ENCODE peak calls at places on chromosome X, in eight cellular contexts. W, O, A, Y, I, E, J and K are unnamed samples.

GRCh38 chrX:114774691-114775090 is 190.8 kb downstream of the HTR2C start:
- DNase-seq in W (no peak), Y (no peak), I (peak; percentile 6), E (peak; percentile 71), A (no peak), O (no peak), J (no peak), K (no peak)

GRCh38 chrX:41491267-41492004 is 44.3 kb downstream of the NYX start:
- DNase-seq in A (no peak), I (peak; percentile 76), E (peak; percentile 75), W (no peak), Y (no peak), O (peak; percentile 16), J (no peak), K (no peak)

GRCh38 chrX:17788439-17788838 is 51.1 kb downstream of the SCML1 start:
- DNase-seq in O (peak; percentile 36), W (peak; percentile 18), I (peak; percentile 74), J (no peak), Y (no peak), E (peak; percentile 79), A (peak; percentile 19), K (peak; percentile 38)

GRCh38 chrX:83771664-83772063 is 89.3 kb upstream of the CYLC1 start:
- DNase-seq in I (peak; percentile 13), O (no peak), J (no peak), Y (no peak), A (no peak), W (no peak), E (peak; percentile 70), K (no peak)

GRCh38 chrX:65871671-65872311 is 168.1 kb downstream of the VSIG4 start:
- DNase-seq in W (no peak), A (no peak), E (peak; percentile 84), I (peak; percentile 74), Y (no peak), O (no peak), J (no peak), K (no peak)

GRCh38 chrX:51614353-51614752 is 4.4 kb downstream of the CENPVL3 start:
- DNase-seq in A (no peak), O (no peak), W (no peak), I (peak; percentile 61), E (peak; percentile 50), J (no peak), Y (no peak), K (no peak)

GRCh38 chrX:103919336-103919682 is 43.1 kb upstream of the TMSB15B start:
- DNase-seq in A (no peak), I (peak; percentile 58), E (no peak), W (no peak), Y (no peak), O (no peak), J (no peak), K (no peak)

GRCh38 chrX:20639115-20639514 is 372.4 kb upstream of the RPS6KA3 start:
- DNase-seq in W (no peak), J (no peak), A (no peak), Y (no peak), I (no peak), O (no peak), E (peak; percentile 46), K (no peak)

GRCh38 chrX:37330642-37331041 is 18.5 kb upstream of the PRRG1 start:
- DNase-seq in O (no peak), J (no peak), E (no peak), I (no peak), A (no peak), W (no peak), Y (no peak), K (no peak)

GRCh38 chrX:75301060-75301459 is 27.2 kb downstream of the UPRT start:
- DNase-seq in O (no peak), Y (no peak), E (no peak), I (no peak), W (no peak), A (no peak), J (no peak), K (no peak)

GRCh38 chrX:85922821-85923220 is 124.5 kb downstream of the CHM start:
- DNase-seq in E (no peak), W (no peak), Y (no peak), O (peak; percentile 13), J (no peak), A (no peak), I (peak; percentile 69), K (no peak)

GRCh38 chrX:144681501-144681900 is 565.8 kb upstream of the SPANXN1 start:
- DNase-seq in E (no peak), Y (no peak), J (no peak), A (no peak), I (peak; percentile 73), W (no peak), O (no peak), K (no peak)

GRCh38 chrX:50495616-50496015 is 25.0 kb upstream of the DGKK start:
- DNase-seq in O (no peak), J (peak; percentile 32), I (no peak), E (no peak), W (no peak), Y (no peak), A (peak; percentile 21), K (peak; percentile 23)

GRCh38 chrX:17521871-17522693 is 147.1 kb downstream of the NHS start:
- DNase-seq in I (peak; percentile 69), A (peak; percentile 16), E (peak; percentile 82), J (peak; percentile 22), Y (no peak), W (no peak), O (no peak), K (no peak)

GRCh38 chrX:102858826-102859627 is 78.0 kb upstream of the RAB40AL start:
- DNase-seq in Y (no peak), I (peak; percentile 8), O (no peak), J (no peak), A (no peak), E (peak; percentile 49), W (no peak), K (no peak)

GRCh38 chrX:13691845-13692334 is 3.0 kb downstream of the RAB9A start:
- DNase-seq in W (no peak), Y (no peak), I (no peak), A (no peak), J (no peak), O (no peak), E (no peak), K (no peak)

GRCh38 chrX:72368796-72369195 is 63.1 kb upstream of the CITED1 start:
- DNase-seq in E (no peak), O (peak; percentile 24), J (peak; percentile 20), I (no peak), A (peak; percentile 13), W (no peak), Y (no peak), K (no peak)

GRCh38 chrX:115940348-115940747 is 230.2 kb upstream of the AGTR2 start:
- DNase-seq in A (no peak), Y (no peak), E (no peak), O (no peak), J (no peak), W (no peak), I (no peak), K (no peak)

GRCh38 chrX:143633530-143634372 is 2.1 kb downstream of the SLITRK4 start:
- DNase-seq in Y (no peak), I (peak; percentile 17), A (peak; percentile 14), W (no peak), E (peak; percentile 66), J (no peak), O (no peak), K (no peak)

GRCh38 chrX:23554304-23554703 is 113.0 kb upstream of the PRDX4 start:
- DNase-seq in Y (no peak), W (no peak), O (no peak), E (no peak), I (peak; percentile 68), J (no peak), A (no peak), K (no peak)

GRCh38 chrX:140766024-140766611 is 56.6 kb downstream of the LINC00632 start:
- DNase-seq in O (peak; percentile 20), J (no peak), A (peak; percentile 15), W (peak; percentile 23), E (peak; percentile 84), I (peak; percentile 76), Y (peak; percentile 68), K (peak; percentile 22)

GRCh38 chrX:131633285-131633917 is 89.5 kb downstream of the OR13H1 start:
- DNase-seq in W (peak; percentile 12), J (peak; percentile 13), I (peak; percentile 68), O (peak; percentile 40), Y (no peak), A (no peak), E (peak; percentile 83), K (peak; percentile 40)

GRCh38 chrX:6024204-6024603 is 204.5 kb downstream of the NLGN4X start:
- DNase-seq in W (no peak), J (no peak), Y (no peak), O (no peak), A (no peak), E (no peak), I (peak; percentile 21), K (no peak)

GRCh38 chrX:10769696-10770619 is 149.6 kb upstream of the MID1 start:
- DNase-seq in E (no peak), A (no peak), Y (no peak), J (no peak), I (no peak), W (no peak), O (no peak), K (no peak)

GRCh38 chrX:71081348-71082148 is 13.4 kb upstream of the SNX12 start:
- DNase-seq in A (no peak), Y (no peak), J (no peak), I (peak; percentile 79), E (no peak), W (no peak), O (no peak), K (no peak)
- H3K27ac ChIP-seq in A (no peak overlapping the region), Y (no peak overlapping the region), J (no peak overlapping the region), I (no peak overlapping the region), E (no peak overlapping the region), W (no peak overlapping the region), O (no peak overlapping the region), K (no peak overlapping the region)

GRCh38 chrX:154383359-154384283 is 4.5 kb downstream of the EMD start:
- DNase-seq in J (no peak), W (no peak), Y (peak; percentile 77), E (no peak), I (no peak), A (no peak), O (peak; percentile 48), K (no peak)
- H3K4me1 ChIP-seq in J (peaks cover 26% of the 10 kb centered on the region), W (peaks cover 16% of the 10 kb centered on the region), Y (peaks cover 24% of the 10 kb centered on the region), E (no peaks in the 10 kb centered on the region), I (peaks cover 8% of the 10 kb centered on the region), A (peaks cover 23% of the 10 kb centered on the region), O (no peaks in the 10 kb centered on the region), K (peaks cover 6% of the 10 kb centered on the region)

DNA sequence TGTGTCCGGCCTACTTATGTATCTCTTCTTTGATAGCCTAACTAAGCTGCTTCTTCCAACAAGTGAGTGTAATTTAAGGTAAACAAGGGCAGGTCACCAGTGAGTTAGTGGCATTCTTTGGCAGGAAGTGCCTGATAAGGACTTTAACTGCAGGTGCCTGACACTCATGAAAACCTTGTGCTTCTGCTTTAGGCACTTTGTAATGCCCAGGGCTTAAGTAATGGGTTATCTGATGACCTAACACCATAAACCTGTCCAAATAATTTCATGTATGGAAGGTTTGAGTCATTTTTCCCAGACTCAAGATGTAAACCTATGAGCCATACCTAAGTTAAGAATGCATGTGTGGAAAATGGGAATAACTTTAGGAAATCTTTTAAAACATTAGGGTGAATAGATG is 43.0 kb downstream of the BCOR start:
- DNase-seq in O (no peak), E (no peak), W (no peak), J (no peak), Y (no peak), I (peak; percentile 85), A (no peak), K (no peak)
- H3K36me3 ChIP-seq in O (no peaks in the 10 kb centered on the region), E (peaks cover 87% of the 10 kb centered on the region), W (peaks cover 82% of the 10 kb centered on the region), J (peaks cover 75% of the 10 kb centered on the region), Y (peaks cover 75% of the 10 kb centered on the region), I (peaks cover 62% of the 10 kb centered on the region), A (peaks cover 97% of the 10 kb centered on the region), K (peaks cover 43% of the 10 kb centered on the region)

GRCh38 chrX:44875185-44875489 is 2.1 kb downstream of the KDM6A start:
- DNase-seq in A (no peak), E (no peak), W (no peak), O (no peak), I (no peak), Y (no peak), J (no peak), K (no peak)
- H3K27ac ChIP-seq in A (peak overlapping the region; percentile 97), E (no peak overlapping the region), W (peak overlapping the region; percentile 99), O (peak overlapping the region; percentile 100), I (no peak overlapping the region), Y (peak overlapping the region; percentile 97), J (peak overlapping the region; percentile 97), K (peak overlapping the region; percentile 99)